ENCODE peak calls at places on chromosomes 16 and 17, in seven cellular contexts. A, O, W, C, Z, J and D are unnamed samples.
A peak's percentile ranks its signal among the peaks of the same experiment; 100 is the strongest.

GRCh38 chr16:88309174-88309904 is 73.4 kb upstream of the ZNF469 start:
- DNase-seq in A (no peak), O (no peak), W (no peak), C (no peak), Z (no peak), J (peak; percentile 27), D (no peak)

GRCh38 chr16:56780646-56781045 is 50.7 kb downstream of the NUP93 start:
- DNase-seq in A (no peak), O (no peak), W (no peak), C (no peak), Z (peak; percentile 33), J (no peak), D (no peak)

GRCh38 chr17:19578545-19578944 is 44.9 kb downstream of the SLC47A1 start:
- DNase-seq in A (no peak), O (no peak), W (no peak), C (no peak), Z (no peak), J (no peak), D (no peak)

GRCh38 chr17:29124135-29124930 is 55.9 kb downstream of the MYO18A start:
- DNase-seq in A (no peak), O (peak; percentile 60), W (peak; percentile 28), C (peak; percentile 82), Z (peak; percentile 69), J (no peak), D (peak; percentile 55)

GRCh38 chr17:44767493-44767892 is 8.7 kb downstream of the ADAM11 start:
- DNase-seq in A (no peak), O (no peak), W (no peak), C (no peak), Z (no peak), J (no peak), D (no peak)

GRCh38 chr17:7130626-7131467 is 16.2 kb upstream of the ASGR2 start:
- DNase-seq in A (no peak), O (peak; percentile 43), W (no peak), C (no peak), Z (no peak), J (no peak), D (no peak)

GRCh38 chr17:76501827-76502307 is 644 bp upstream of the RHBDF2 start:
- DNase-seq in A (no peak), O (no peak), W (no peak), C (no peak), Z (no peak), J (no peak), D (peak; percentile 80)

GRCh38 chr17:72514888-72515287 is 394.1 kb downstream of the SOX9 start:
- DNase-seq in A (no peak), O (no peak), W (no peak), C (peak; percentile 15), Z (no peak), J (no peak), D (peak; percentile 57)

GRCh38 chr16:86207350-86207749 is 303.0 kb upstream of the FOXF1 start:
- DNase-seq in A (no peak), O (no peak), W (no peak), C (no peak), Z (no peak), J (no peak), D (no peak)

GRCh38 chr17:47966079-47966519 is 4.8 kb upstream of the CDK5RAP3 start:
- DNase-seq in A (no peak), O (no peak), W (no peak), C (no peak), Z (no peak), J (peak; percentile 71), D (peak; percentile 47)

GRCh38 chr17:15431201-15431600 is 36.2 kb downstream of the CDRT4 start:
- DNase-seq in A (no peak), O (no peak), W (no peak), C (no peak), Z (no peak), J (no peak), D (no peak)

GRCh38 chr17:9057310-9057709 is 36.0 kb downstream of the NTN1 start:
- DNase-seq in A (no peak), O (no peak), W (no peak), C (no peak), Z (no peak), J (no peak), D (peak; percentile 9)

GRCh38 chr17:19729900-19730299 is 13.5 kb upstream of the SLC47A2 start:
- DNase-seq in A (no peak), O (no peak), W (no peak), C (no peak), Z (no peak), J (no peak), D (no peak)

GRCh38 chr17:4142107-4142900 is 526 bp downstream of the ZZEF1 start:
- DNase-seq in A (peak; percentile 62), O (peak; percentile 56), W (no peak), C (peak; percentile 53), Z (peak; percentile 54), J (peak; percentile 83), D (peak; percentile 33)

GRCh38 chr17:57697891-57698708 is 47.0 kb downstream of the CCDC182 start:
- DNase-seq in A (no peak), O (no peak), W (no peak), C (no peak), Z (no peak), J (no peak), D (no peak)

GRCh38 chr16:88299751-88300462 is 82.9 kb upstream of the ZNF469 start:
- DNase-seq in A (no peak), O (no peak), W (no peak), C (no peak), Z (no peak), J (peak; percentile 40), D (no peak)

GRCh38 chr17:65278050-65278819 is 141.1 kb downstream of the RGS9 start:
- DNase-seq in A (peak; percentile 80), O (peak; percentile 79), W (no peak), C (peak; percentile 84), Z (peak; percentile 38), J (peak; percentile 68), D (peak; percentile 58)

GRCh38 chr17:58277726-58278595 is 2.8 kb downstream of the MPO start:
- DNase-seq in A (no peak), O (no peak), W (no peak), C (no peak), Z (no peak), J (peak; percentile 44), D (no peak)

GRCh38 chr16:85234310-85235235 is 122.3 kb upstream of the CIBAR2 start:
- DNase-seq in A (peak; percentile 82), O (peak; percentile 78), W (no peak), C (peak; percentile 91), Z (no peak), J (peak; percentile 64), D (peak; percentile 38)

GRCh38 chr16:85172465-85173071 is 60.3 kb upstream of the CIBAR2 start:
- DNase-seq in A (no peak), O (no peak), W (no peak), C (no peak), Z (no peak), J (peak; percentile 43), D (peak; percentile 76)

GRCh38 chr16:78851266-78851665 is 749.3 kb downstream of the MAF start:
- DNase-seq in A (no peak), O (no peak), W (no peak), C (no peak), Z (no peak), J (no peak), D (no peak)

GRCh38 chr17:45895304-45895968 is 1.1 kb downstream of the MAPT start:
- DNase-seq in A (peak; percentile 53), O (no peak), W (no peak), C (no peak), Z (no peak), J (no peak), D (peak; percentile 19)

GRCh38 chr17:64747938-64748540 is 85.9 kb upstream of the SMURF2 start:
- DNase-seq in A (no peak), O (no peak), W (no peak), C (peak; percentile 55), Z (no peak), J (no peak), D (no peak)

GRCh38 chr17:5804226-5804625 is 219.9 kb upstream of the NLRP1 start:
- DNase-seq in A (no peak), O (no peak), W (no peak), C (no peak), Z (no peak), J (no peak), D (no peak)

GRCh38 chr17:61337247-61337812 is 62.3 kb upstream of the TBX2 start:
- DNase-seq in A (no peak), O (no peak), W (no peak), C (no peak), Z (no peak), J (no peak), D (no peak)

GRCh38 chr16:85423631-85424030 is 189.5 kb upstream of the GSE1 start:
- DNase-seq in A (no peak), O (peak; percentile 1), W (no peak), C (no peak), Z (no peak), J (peak; percentile 40), D (peak; percentile 13)